ENCODE peak calls at places on chromosomes 2 and 18, in four cellular contexts. W, Z, P and M are unnamed samples.

GRCh38 chr2:84939426-84940087 is 31.4 kb upstream of the KCMF1 start:
- DNase-seq in Z (no peak), W (peak), P (no peak), M (no peak)

GRCh38 chr2:160324161-160324768 is 124.2 kb upstream of the ITGB6 start:
- DNase-seq in Z (peak), P (peak), W (no peak), M (peak)

GRCh38 chr18:2997846-2998599 is 14.9 kb downstream of the LPIN2 start:
- DNase-seq in Z (no peak), P (no peak), W (no peak), M (peak)

GRCh38 chr2:148238561-148238960 is 217.7 kb downstream of the MBD5 start:
- DNase-seq in P (peak), W (no peak), Z (no peak), M (no peak)

GRCh38 chr2:194870974-194871535 is 786.0 kb upstream of the SLC39A10 start:
- DNase-seq in P (no peak), W (no peak), Z (no peak), M (no peak)

GRCh38 chr2:72833084-72833714 is 7.4 kb upstream of the EXOC6B start:
- DNase-seq in W (no peak), P (no peak), Z (no peak), M (no peak)

GRCh38 chr2:169928463-169928864 is 101.2 kb downstream of the UBR3 start:
- DNase-seq in W (no peak), P (peak), Z (peak), M (peak)

GRCh38 chr18:48459471-48459870 is 50.3 kb upstream of the ZBTB7C start:
- DNase-seq in Z (no peak), W (no peak), P (no peak), M (no peak)

GRCh38 chr18:45839415-45840395 is 14.2 kb downstream of the SIGLEC15 start:
- DNase-seq in W (no peak), Z (peak), P (peak), M (peak)

GRCh38 chr18:56937874-56938273 is 209.0 kb upstream of the BOD1L2 start:
- DNase-seq in Z (no peak), W (no peak), P (no peak), M (no peak)

GRCh38 chr2:212930556-212930955 is 220.9 kb downstream of the IKZF2 start:
- DNase-seq in W (no peak), Z (no peak), P (no peak), M (no peak)

GRCh38 chr18:58903533-58903932 is 38.9 kb downstream of the ZNF532 start:
- DNase-seq in Z (no peak), W (no peak), P (no peak), M (no peak)

GRCh38 chr2:71410716-71411115 is 42.6 kb upstream of the DYSF start:
- DNase-seq in Z (no peak), W (no peak), P (no peak), M (no peak)